ENCODE peak calls at places on chromosomes 11 and 22, in ten cellular contexts. One of them, this sample, is unnamed.
A peak's percentile ranks its signal among the peaks of the same experiment; 100 is the strongest.

GRCh38 chr22:48418831-48419230 is 1408.8 kb downstream of the BRD1 start:
- DNase-seq in MCF 10A: no peak
- DNase-seq in cardiac fibroblast: no peak
- DNase-seq in NCI-H1417: no peak
- DNase-seq in AG09309: no peak
- DNase-seq in head of caudate nucleus: no peak
- DNase-seq in endothelial cell of umbilical vein: no peak
- DNase-seq in kidney glomerular epithelial cell: no peak
- DNase-seq in adrenal gland: no peak
- DNase-seq in M059J: no peak
- DNase-seq in this sample: no peak

GRCh38 chr11:17742019-17742418 is 7.4 kb downstream of the KCNC1 start:
- DNase-seq in MCF 10A: no peak
- DNase-seq in kidney glomerular epithelial cell: no peak
- DNase-seq in AG09309: no peak
- DNase-seq in endothelial cell of umbilical vein: no peak
- DNase-seq in adrenal gland: no peak
- DNase-seq in M059J: no peak
- DNase-seq in cardiac fibroblast: no peak
- DNase-seq in head of caudate nucleus: no peak
- DNase-seq in NCI-H1417: no peak
- DNase-seq in this sample: peak; percentile 62

GRCh38 chr22:28920757-28921584 is 37.6 kb downstream of the ZNRF3 start:
- DNase-seq in M059J: no peak
- DNase-seq in kidney glomerular epithelial cell: no peak
- DNase-seq in head of caudate nucleus: no peak
- DNase-seq in NCI-H1417: no peak
- DNase-seq in cardiac fibroblast: no peak
- DNase-seq in endothelial cell of umbilical vein: no peak
- DNase-seq in AG09309: no peak
- DNase-seq in adrenal gland: no peak
- DNase-seq in MCF 10A: no peak
- DNase-seq in this sample: no peak

GRCh38 chr11:79189604-79190003 is 251.2 kb downstream of the TENM4 start:
- DNase-seq in endothelial cell of umbilical vein: no peak
- DNase-seq in kidney glomerular epithelial cell: no peak
- DNase-seq in NCI-H1417: no peak
- DNase-seq in adrenal gland: no peak
- DNase-seq in head of caudate nucleus: no peak
- DNase-seq in cardiac fibroblast: no peak
- DNase-seq in M059J: no peak
- DNase-seq in AG09309: no peak
- DNase-seq in MCF 10A: no peak
- DNase-seq in this sample: no peak

GRCh38 chr11:82733444-82734119 is at the start of gene FAM181B:
- DNase-seq in endothelial cell of umbilical vein: peak; percentile 29
- DNase-seq in kidney glomerular epithelial cell: peak; percentile 18
- DNase-seq in NCI-H1417: peak; percentile 86
- DNase-seq in AG09309: no peak
- DNase-seq in head of caudate nucleus: peak; percentile 80
- DNase-seq in M059J: peak; percentile 27
- DNase-seq in adrenal gland: peak; percentile 37
- DNase-seq in MCF 10A: no peak
- DNase-seq in cardiac fibroblast: peak; percentile 25
- DNase-seq in this sample: peak; percentile 84

GRCh38 chr11:116990061-116990473 is 108.2 kb downstream of the SIK3 start:
- DNase-seq in endothelial cell of umbilical vein: no peak
- DNase-seq in AG09309: peak; percentile 39
- DNase-seq in MCF 10A: peak; percentile 56
- DNase-seq in adrenal gland: no peak
- DNase-seq in kidney glomerular epithelial cell: peak; percentile 33
- DNase-seq in NCI-H1417: no peak
- DNase-seq in cardiac fibroblast: peak; percentile 87
- DNase-seq in M059J: peak; percentile 68
- DNase-seq in head of caudate nucleus: no peak
- DNase-seq in this sample: no peak

GRCh38 chr11:26323837-26324236 is 8.1 kb upstream of the ANO3 start:
- DNase-seq in MCF 10A: no peak
- DNase-seq in NCI-H1417: no peak
- DNase-seq in M059J: no peak
- DNase-seq in head of caudate nucleus: no peak
- DNase-seq in kidney glomerular epithelial cell: no peak
- DNase-seq in adrenal gland: no peak
- DNase-seq in AG09309: no peak
- DNase-seq in endothelial cell of umbilical vein: no peak
- DNase-seq in cardiac fibroblast: no peak
- DNase-seq in this sample: no peak

GRCh38 chr11:43130616-43131015 is 181.2 kb upstream of the API5 start:
- DNase-seq in NCI-H1417: no peak
- DNase-seq in MCF 10A: no peak
- DNase-seq in adrenal gland: peak; percentile 27
- DNase-seq in M059J: peak; percentile 18
- DNase-seq in head of caudate nucleus: peak; percentile 41
- DNase-seq in AG09309: no peak
- DNase-seq in kidney glomerular epithelial cell: no peak
- DNase-seq in endothelial cell of umbilical vein: no peak
- DNase-seq in cardiac fibroblast: no peak
- DNase-seq in this sample: peak; percentile 41

GRCh38 chr11:47565340-47566165 is at the start of gene PTPMT1:
- DNase-seq in cardiac fibroblast: peak; percentile 73
- DNase-seq in M059J: peak; percentile 76
- DNase-seq in endothelial cell of umbilical vein: peak; percentile 63
- DNase-seq in AG09309: no peak
- DNase-seq in adrenal gland: peak; percentile 82
- DNase-seq in head of caudate nucleus: peak; percentile 57
- DNase-seq in NCI-H1417: peak; percentile 76
- DNase-seq in kidney glomerular epithelial cell: peak; percentile 16
- DNase-seq in MCF 10A: peak; percentile 50
- DNase-seq in this sample: peak; percentile 45

GRCh38 chr22:24178502-24179440 is 2.5 kb upstream of the SUSD2 start:
- DNase-seq in adrenal gland: no peak
- DNase-seq in cardiac fibroblast: peak; percentile 13
- DNase-seq in AG09309: no peak
- DNase-seq in MCF 10A: no peak
- DNase-seq in NCI-H1417: peak; percentile 15
- DNase-seq in kidney glomerular epithelial cell: no peak
- DNase-seq in endothelial cell of umbilical vein: no peak
- DNase-seq in head of caudate nucleus: no peak
- DNase-seq in M059J: no peak
- DNase-seq in this sample: no peak

GRCh38 chr22:26127126-26127525 is 42.1 kb upstream of the SEZ6L start:
- DNase-seq in cardiac fibroblast: no peak
- DNase-seq in NCI-H1417: no peak
- DNase-seq in AG09309: no peak
- DNase-seq in adrenal gland: no peak
- DNase-seq in MCF 10A: no peak
- DNase-seq in kidney glomerular epithelial cell: no peak
- DNase-seq in M059J: no peak
- DNase-seq in endothelial cell of umbilical vein: no peak
- DNase-seq in head of caudate nucleus: no peak
- DNase-seq in this sample: no peak

GRCh38 chr11:46776878-46777277 is 57.9 kb downstream of the F2 start:
- DNase-seq in kidney glomerular epithelial cell: no peak
- DNase-seq in AG09309: no peak
- DNase-seq in cardiac fibroblast: no peak
- DNase-seq in head of caudate nucleus: no peak
- DNase-seq in NCI-H1417: no peak
- DNase-seq in adrenal gland: no peak
- DNase-seq in MCF 10A: no peak
- DNase-seq in endothelial cell of umbilical vein: no peak
- DNase-seq in M059J: no peak
- DNase-seq in this sample: no peak

GRCh38 chr22:43449205-43449830 is 37.5 kb downstream of the MPPED1 start:
- DNase-seq in NCI-H1417: no peak
- DNase-seq in kidney glomerular epithelial cell: no peak
- DNase-seq in MCF 10A: peak; percentile 10
- DNase-seq in head of caudate nucleus: no peak
- DNase-seq in endothelial cell of umbilical vein: no peak
- DNase-seq in adrenal gland: no peak
- DNase-seq in M059J: no peak
- DNase-seq in cardiac fibroblast: no peak
- DNase-seq in AG09309: no peak
- DNase-seq in this sample: no peak

GRCh38 chr11:30553521-30554110 is 32.5 kb downstream of the MPPED2 start:
- DNase-seq in kidney glomerular epithelial cell: no peak
- DNase-seq in endothelial cell of umbilical vein: no peak
- DNase-seq in NCI-H1417: no peak
- DNase-seq in AG09309: no peak
- DNase-seq in adrenal gland: no peak
- DNase-seq in M059J: no peak
- DNase-seq in head of caudate nucleus: no peak
- DNase-seq in cardiac fibroblast: no peak
- DNase-seq in MCF 10A: no peak
- DNase-seq in this sample: no peak